ENCODE peak calls at places on chromosomes 4 and X, in six cellular contexts. U is neural progenitor cell, B is RWPE1, Z is GM23338, C is tibial artery, J is WERI-Rb-1. P is an unnamed sample.

GRCh38 chr4:125734504-125734903 is 419.7 kb downstream of the FAT4 start:
- DNase-seq in Z (no peak), J (no peak), B (no peak), C (no peak), U (no peak), P (no peak)

GRCh38 chr4:96916731-96917130 is 1076.8 kb downstream of the PDHA2 start:
- DNase-seq in J (peak; percentile 74), U (peak; percentile 61), B (no peak), C (no peak), Z (peak; percentile 44), P (no peak)

GRCh38 chr4:102541708-102542107 is 40.5 kb downstream of the NFKB1 start:
- DNase-seq in B (no peak), U (peak; percentile 61), C (no peak), Z (peak; percentile 78), J (peak; percentile 49), P (no peak)

GRCh38 chr4:153039542-153040185 is 103.5 kb downstream of the FHDC1 start:
- DNase-seq in C (no peak), Z (no peak), U (no peak), J (no peak), B (no peak), P (no peak)

GRCh38 chr4:152299553-152299952 is 236.3 kb downstream of the FBXW7 start:
- DNase-seq in C (no peak), J (no peak), B (no peak), Z (no peak), U (no peak), P (no peak)

GRCh38 chrX:143634373-143634685 is 1.6 kb downstream of the SLITRK4 start:
- DNase-seq in B (no peak), C (no peak), J (no peak), Z (no peak), U (no peak), P (no peak)

GRCh38 chr4:2290974-2291704 is 29.2 kb upstream of the MXD4 start:
- DNase-seq in J (peak; percentile 6), B (no peak), C (peak; percentile 50), U (no peak), Z (no peak), P (no peak)

GRCh38 chr4:2497931-2498330 is 29.0 kb downstream of the RNF4 start:
- DNase-seq in C (no peak), U (no peak), Z (no peak), B (no peak), J (no peak), P (no peak)

GRCh38 chr4:158722291-158722916 is 792 bp downstream of the PPID start:
- DNase-seq in B (peak; percentile 31), Z (peak; percentile 62), J (peak; percentile 14), C (no peak), U (peak; percentile 58), P (no peak)

GRCh38 chr4:73103799-73104503 is 34.4 kb upstream of the COX18 start:
- DNase-seq in C (no peak), B (no peak), Z (no peak), J (no peak), U (no peak), P (no peak)

GRCh38 chrX:152958047-152958446 is 35.9 kb downstream of the PNMA5 start:
- DNase-seq in C (no peak), B (peak; percentile 2), U (no peak), Z (peak; percentile 8), J (no peak), P (peak; percentile 2)

GRCh38 chrX:151564035-151564434 is 560 bp downstream of the PASD1 start:
- DNase-seq in B (no peak), J (no peak), C (no peak), Z (no peak), U (no peak), P (no peak)

GRCh38 chr4:27930976-27931375 is 1070.3 kb downstream of the STIM2 start:
- DNase-seq in C (no peak), U (no peak), Z (no peak), J (no peak), B (no peak), P (no peak)

GRCh38 chrX:10756365-10756915 is 136.1 kb upstream of the MID1 start:
- DNase-seq in J (no peak), Z (peak; percentile 19), C (no peak), B (peak; percentile 55), U (no peak), P (peak; percentile 70)

GRCh38 chrX:122622800-122623199 is 561.3 kb upstream of the GRIA3 start:
- DNase-seq in C (no peak), U (peak; percentile 30), B (no peak), Z (no peak), J (no peak), P (no peak)

GRCh38 chr4:59583845-59584568 is 1616.1 kb upstream of the ADGRL3 start:
- DNase-seq in C (no peak), J (no peak), U (no peak), Z (no peak), B (no peak), P (no peak)

GRCh38 chr4:55183926-55184599 is 58.7 kb upstream of the KDR start:
- DNase-seq in B (peak; percentile 77), U (no peak), Z (peak; percentile 69), C (no peak), J (no peak), P (peak; percentile 82)

GRCh38 chrX:131746491-131746968 is 202.7 kb downstream of the OR13H1 start:
- DNase-seq in C (no peak), Z (no peak), B (no peak), J (peak; percentile 93), U (no peak), P (peak; percentile 79)

GRCh38 chr4:141926414-141926813 is 290.0 kb downstream of the IL15 start:
- DNase-seq in Z (no peak), J (no peak), C (no peak), U (no peak), B (no peak), P (no peak)

GRCh38 chr4:139532951-139533350 is 23.1 kb downstream of the SETD7 start:
- DNase-seq in C (no peak), J (no peak), Z (no peak), U (no peak), B (no peak), P (no peak)
- H3K27ac ChIP-seq in C (no peak overlapping the region), J (no peak overlapping the region), Z (no peak overlapping the region), U (no peak overlapping the region), B (no peak overlapping the region), P (no peak overlapping the region)

GRCh38 chr4:67035501-67035900 is 509.8 kb downstream of the CENPC start:
- DNase-seq in U (no peak), B (peak; percentile 25), C (no peak), Z (no peak), J (no peak), P (peak; percentile 78)

GRCh38 chr4:67035986-67036385 is 509.3 kb downstream of the CENPC start:
- DNase-seq in B (no peak), J (no peak), C (no peak), Z (no peak), U (no peak), P (no peak)

DNA sequence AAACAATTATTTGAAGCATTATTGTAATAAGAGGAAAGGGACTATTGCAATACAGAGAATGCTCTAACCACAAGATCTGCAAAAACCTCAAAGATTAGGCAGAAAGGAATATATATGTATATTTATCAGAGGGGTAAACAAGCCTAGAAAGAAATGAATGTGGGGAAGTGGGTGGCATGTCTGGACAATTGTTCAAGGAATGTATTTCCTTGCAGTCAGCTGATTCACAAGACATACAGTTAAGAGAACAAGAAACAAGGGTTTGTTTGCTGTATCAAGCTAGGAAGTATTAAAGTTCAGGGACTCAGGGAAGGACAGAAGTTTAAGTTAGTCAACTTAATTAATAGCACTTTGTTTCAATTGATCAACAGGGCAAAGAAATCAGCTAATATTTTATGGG is 514.7 kb downstream of the CENPC start:
- DNase-seq in J (no peak), U (no peak), C (no peak), Z (no peak), B (no peak), P (peak; percentile 70)
- H3K27ac ChIP-seq in J (no peak overlapping the region), U (no peak overlapping the region), C (no peak overlapping the region), Z (no peak overlapping the region), B (no peak overlapping the region), P (peak overlapping the region; percentile 75)

GRCh38 chr4:88629826-88630225 is 37.5 kb downstream of the HERC3 start:
- DNase-seq in Z (no peak), J (no peak), U (no peak), B (no peak), C (no peak), P (no peak)
- H3K27ac ChIP-seq in Z (no peak overlapping the region), J (no peak overlapping the region), U (no peak overlapping the region), B (no peak overlapping the region), C (no peak overlapping the region), P (no peak overlapping the region)

DNA sequence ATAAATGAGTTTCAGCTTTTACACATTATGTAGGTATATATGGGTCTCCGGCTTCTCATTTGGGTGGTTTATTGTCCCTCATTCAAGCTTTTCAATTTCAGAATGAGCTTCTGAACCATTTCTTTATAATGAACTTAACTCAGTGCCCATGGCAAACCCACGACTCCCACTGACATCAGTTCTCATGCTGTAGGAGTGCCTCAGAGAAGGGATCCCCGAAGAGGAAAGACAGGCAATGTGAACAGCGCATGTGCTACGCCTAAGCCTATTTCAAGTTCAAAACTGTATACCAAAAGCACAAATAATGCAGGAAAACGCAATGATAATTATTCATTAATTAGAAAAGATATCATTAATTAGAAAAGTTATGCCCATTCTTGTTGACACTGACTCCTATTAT is 156.5 kb downstream of the DCTD start:
- DNase-seq in U (no peak), J (no peak), B (no peak), C (no peak), Z (no peak), P (no peak)
- H3K27ac ChIP-seq in U (no peak overlapping the region), J (no peak overlapping the region), B (no peak overlapping the region), C (no peak overlapping the region), Z (no peak overlapping the region), P (no peak overlapping the region)

GRCh38 chr4:175954685-175955084 is 111.0 kb upstream of the WDR17 start:
- DNase-seq in U (no peak), C (no peak), Z (no peak), J (no peak), B (no peak), P (no peak)
- H3K27ac ChIP-seq in U (no peak overlapping the region), C (no peak overlapping the region), Z (no peak overlapping the region), J (no peak overlapping the region), B (no peak overlapping the region), P (no peak overlapping the region)

DNA sequence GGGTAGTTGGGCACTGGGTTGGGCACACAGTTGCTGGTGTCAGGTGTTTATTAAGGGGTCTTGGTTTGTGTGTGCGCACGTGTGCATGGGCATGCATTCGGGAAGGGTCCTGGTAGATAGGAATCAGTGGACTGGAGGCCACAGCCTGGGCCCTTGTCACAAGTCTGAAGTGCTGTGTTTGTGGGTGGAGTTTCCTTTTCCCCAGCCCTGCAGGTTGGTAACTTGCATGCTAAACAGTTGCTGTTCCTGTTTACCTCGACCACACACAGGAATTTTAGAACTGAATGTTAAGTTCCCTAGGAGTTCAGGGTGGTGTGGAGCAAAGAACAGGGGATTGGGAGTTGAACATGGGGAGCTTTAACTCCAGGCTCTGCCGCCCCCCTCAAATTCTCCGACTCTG is 48.8 kb downstream of the STARD8 start:
- DNase-seq in Z (no peak), J (no peak), C (no peak), U (no peak), B (no peak), P (no peak)
- H3K27ac ChIP-seq in Z (no peak overlapping the region), J (no peak overlapping the region), C (no peak overlapping the region), U (no peak overlapping the region), B (no peak overlapping the region), P (no peak overlapping the region)

GRCh38 chrX:107716816-107717700 is 58.5 kb downstream of the TSC22D3 start:
- DNase-seq in J (peak; percentile 52), B (peak; percentile 61), U (peak; percentile 69), Z (peak; percentile 65), C (peak; percentile 96), P (peak; percentile 81)
- H3K27ac ChIP-seq in J (no peak overlapping the region), B (peak overlapping the region; percentile 98), U (no peak overlapping the region), Z (no peak overlapping the region), C (peak overlapping the region; percentile 97), P (peak overlapping the region; percentile 96)

P was measured in SJSA1.